ENCODE peak calls at places on chromosomes 6 and 20, in eight cellular contexts. I is heart left ventricle; Y is left ventricle myocardium inferior; B is H1; S is CD4-positive, alpha-beta T cell; F is fibroblast of lung; J is pancreas; V is CD8-positive, alpha-beta T cell. W is an unnamed sample.

GRCh38 chr20:53872081-53872541 is 198.3 kb downstream of the BCAS1 start:
- DNase-seq in I (no peak), Y (no peak), B (no peak), S (no peak), F (peak; percentile 32), J (no peak), V (no peak), W (no peak)

GRCh38 chr6:129765008-129765407 is 55.0 kb upstream of the ARHGAP18 start:
- DNase-seq in I (no peak), Y (no peak), B (no peak), S (no peak), F (no peak), J (no peak), V (no peak), W (peak; percentile 57)

GRCh38 chr6:91031581-91031980 is 444.7 kb upstream of the MAP3K7 start:
- DNase-seq in I (no peak), Y (no peak), B (no peak), S (no peak), F (no peak), J (no peak), V (no peak), W (peak; percentile 78)

GRCh38 chr20:2299301-2299700 is 3.5 kb downstream of the TGM3 start:
- DNase-seq in I (peak; percentile 71), Y (peak; percentile 25), B (no peak), S (no peak), F (no peak), J (no peak), V (no peak), W (no peak)

GRCh38 chr6:107822154-107823046 is 1.7 kb downstream of the SCML4 start:
- DNase-seq in I (no peak), Y (no peak), B (no peak), S (peak; percentile 65), F (no peak), J (no peak), V (peak; percentile 44), W (peak; percentile 35)

GRCh38 chr20:33676121-33676520 is 1.9 kb upstream of the NECAB3 start:
- DNase-seq in I (no peak), Y (no peak), B (no peak), S (no peak), F (no peak), J (no peak), V (no peak), W (no peak)

GRCh38 chr20:54335299-54335698 is 127.4 kb downstream of the PFDN4 start:
- DNase-seq in I (no peak), Y (no peak), B (no peak), S (no peak), F (peak; percentile 48), J (no peak), V (no peak), W (no peak)

GRCh38 chr20:32858189-32858588 is 534 bp upstream of the EFCAB8 start:
- DNase-seq in I (no peak), Y (no peak), B (no peak), S (no peak), F (no peak), J (no peak), V (no peak), W (no peak)

GRCh38 chr6:16432075-16433032 is 194.0 kb downstream of the GMPR start:
- DNase-seq in I (no peak), Y (no peak), B (no peak), S (no peak), F (peak; percentile 69), J (no peak), V (no peak), W (no peak)

GRCh38 chr6:148526145-148526544 is 183.5 kb downstream of the SASH1 start:
- DNase-seq in I (no peak), Y (no peak), B (no peak), S (no peak), F (no peak), J (no peak), V (no peak), W (no peak)

GRCh38 chr6:30287139-30287538 is 39.6 kb upstream of the TRIM39 start:
- DNase-seq in I (no peak), Y (no peak), B (no peak), S (no peak), F (no peak), J (no peak), V (no peak), W (no peak)

GRCh38 chr6:40485300-40485699 is 101.9 kb downstream of the LRFN2 start:
- DNase-seq in I (no peak), Y (no peak), B (no peak), S (no peak), F (no peak), J (no peak), V (no peak), W (no peak)

GRCh38 chr6:17867880-17868279 is 119.6 kb downstream of the KIF13A start:
- DNase-seq in I (no peak), Y (no peak), B (no peak), S (no peak), F (peak; percentile 87), J (no peak), V (no peak), W (no peak)

GRCh38 chr6:24982231-24982630 is 46.5 kb upstream of the RIPOR2 start:
- DNase-seq in I (no peak), Y (no peak), B (no peak), S (no peak), F (peak; percentile 79), J (no peak), V (no peak), W (no peak)

GRCh38 chr6:79672631-79673065 is 41.5 kb downstream of the SH3BGRL2 start:
- DNase-seq in I (no peak), Y (no peak), B (no peak), S (no peak), F (peak; percentile 49), J (no peak), V (no peak), W (no peak)

GRCh38 chr6:19410477-19410876 is 426.7 kb upstream of the ID4 start:
- DNase-seq in I (no peak), Y (no peak), B (no peak), S (no peak), F (peak; percentile 92), J (no peak), V (no peak), W (no peak)

GRCh38 chr20:8301655-8302054 is 169.6 kb downstream of the PLCB1 start:
- DNase-seq in I (no peak), Y (no peak), B (no peak), S (no peak), F (peak; percentile 76), J (no peak), V (no peak), W (no peak)

GRCh38 chr6:108106694-108107093 is 32.2 kb upstream of the OSTM1 start:
- DNase-seq in I (no peak), Y (no peak), B (no peak), S (no peak), F (no peak), J (no peak), V (no peak), W (no peak)

GRCh38 chr20:38825901-38826625 is 20.6 kb downstream of the PPP1R16B start:
- DNase-seq in I (no peak), Y (no peak), B (no peak), S (no peak), F (peak; percentile 78), J (no peak), V (no peak), W (peak; percentile 68)

GRCh38 chr6:116278853-116279231 is 888 bp downstream of the TSPYL1 start:
- DNase-seq in I (peak; percentile 72), Y (peak; percentile 57), B (no peak), S (no peak), F (no peak), J (peak; percentile 70), V (peak; percentile 6), W (no peak)

GRCh38 chr6:65680232-65680631 is 26.8 kb downstream of the EYS start:
- DNase-seq in I (no peak), Y (no peak), B (no peak), S (no peak), F (no peak), J (no peak), V (no peak), W (no peak)
- H3K27me3 ChIP-seq in I (no peaks in the 10 kb centered on the region), Y (no peaks in the 10 kb centered on the region), B (no peaks in the 10 kb centered on the region), S (no peaks in the 10 kb centered on the region), F (no peaks in the 10 kb centered on the region), J (no peaks in the 10 kb centered on the region), V (no peaks in the 10 kb centered on the region), W (no peaks in the 10 kb centered on the region)

DNA sequence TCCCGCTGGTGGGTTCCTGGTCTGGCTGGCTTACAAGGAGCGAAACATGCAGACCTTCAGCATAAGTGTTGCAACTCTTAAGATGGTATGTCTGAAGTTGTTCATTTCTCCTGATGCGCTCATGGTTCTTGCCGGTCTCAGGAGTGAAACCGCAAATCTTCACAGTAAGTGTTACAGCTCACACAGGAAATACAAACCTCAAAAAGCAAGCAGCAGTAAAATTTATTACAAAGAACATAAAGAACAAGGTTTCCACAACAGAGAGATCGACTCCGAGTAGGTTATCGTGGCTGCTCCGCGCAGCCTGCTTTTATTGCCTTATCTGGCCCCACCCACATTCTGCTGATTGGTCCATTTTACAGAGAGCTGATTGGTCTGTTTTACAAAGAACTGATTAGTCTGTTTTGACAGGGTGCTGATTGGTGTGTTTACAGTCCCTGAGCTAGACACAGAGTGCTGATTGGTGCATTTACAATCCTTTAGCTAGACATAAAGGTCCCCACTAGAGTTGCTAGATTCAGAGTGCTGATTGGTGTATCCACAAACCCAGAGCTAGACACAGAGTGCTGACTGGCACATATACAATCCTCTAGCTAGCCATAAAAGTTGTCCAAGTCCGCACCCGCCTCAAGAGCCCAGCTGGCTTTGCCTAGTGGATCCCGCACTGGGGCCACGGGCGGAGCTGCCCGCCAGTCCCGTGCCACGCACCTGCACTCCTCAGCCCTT is 39.2 kb downstream of the TRIM27 start:
- DNase-seq in I (no peak), Y (no peak), B (no peak), S (peak; percentile 78), F (no peak), J (no peak), V (peak; percentile 46), W (no peak)
- H3K27ac ChIP-seq in I (no peak overlapping the region), Y (no peak overlapping the region), B (no peak overlapping the region), S (peak overlapping the region; percentile 41), F (no peak overlapping the region), J (no peak overlapping the region), V (peak overlapping the region; percentile 25), W (no peak overlapping the region)

DNA sequence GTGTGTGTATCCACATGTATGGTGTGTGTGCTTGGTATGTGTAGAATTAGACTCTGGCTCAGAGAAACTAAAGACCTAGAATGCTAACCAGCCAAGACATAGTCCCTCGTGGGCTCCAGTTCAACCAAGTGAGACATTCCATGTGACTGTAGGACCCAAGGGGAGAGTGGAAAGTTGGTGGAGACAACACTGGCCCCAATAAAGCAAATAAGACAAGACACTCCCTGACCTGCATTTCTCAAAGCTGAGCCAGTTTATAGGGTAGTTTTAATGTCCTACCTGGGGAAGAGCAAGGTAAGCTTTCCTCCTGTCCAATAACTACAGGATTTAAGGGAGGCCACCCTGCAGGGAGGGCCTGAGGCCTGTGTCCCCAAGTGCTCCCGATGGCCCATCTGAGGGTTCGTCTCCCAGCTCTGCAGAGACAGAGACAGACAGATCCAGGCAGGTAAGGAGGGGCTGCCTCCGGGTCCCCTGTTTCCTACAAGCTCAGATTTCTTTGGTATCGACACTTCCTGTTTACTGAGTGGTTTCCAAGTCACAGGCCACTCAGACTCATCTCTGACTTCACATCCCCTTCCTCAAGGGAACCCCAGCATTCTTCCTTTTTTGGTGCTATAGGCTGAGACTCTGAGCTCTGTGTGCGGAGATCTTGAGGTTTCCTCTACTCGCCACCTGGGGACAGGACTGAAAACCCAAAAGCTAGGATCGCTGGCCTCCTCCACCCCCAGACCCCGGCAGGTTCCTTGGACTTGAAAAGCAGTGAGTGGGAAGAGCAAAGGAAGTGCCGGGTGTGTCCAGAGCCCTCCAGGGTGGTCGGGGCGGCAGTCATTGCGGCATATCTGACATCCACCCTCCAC is 92.4 kb downstream of the PRND start:
- DNase-seq in I (no peak), Y (no peak), B (no peak), S (peak; percentile 54), F (no peak), J (peak; percentile 0), V (no peak), W (peak; percentile 32)
- TF ChIP-seq CTCF in I (no peak), Y (no peak), B (no peak), S (no peak), F (no peak), J (no peak), V (no peak), W (no peak)

GRCh38 chr6:149963212-149963461 is 606 bp upstream of the ULBP1 start:
- DNase-seq in I (no peak), Y (no peak), B (peak; percentile 67), S (no peak), F (peak; percentile 55), J (no peak), V (no peak), W (peak; percentile 80)
- H3K27me3 ChIP-seq in I (peaks cover 23% of the 10 kb centered on the region), Y (peaks cover 96% of the 10 kb centered on the region), B (peaks cover 76% of the 10 kb centered on the region), S (peaks cover 67% of the 10 kb centered on the region), F (peaks cover 33% of the 10 kb centered on the region), J (no peaks in the 10 kb centered on the region), V (peaks cover 44% of the 10 kb centered on the region), W (peaks cover 100% of the 10 kb centered on the region)

W was measured in endodermal cell.